ENCODE peak calls at places on chromosome 2, in six cellular contexts. V is GM12865; B is brain microvascular endothelial cell; O is HT-29; W is PC-9; Y is stimulated activated CD4-positive, alpha-beta T cell treated with anti-CD3 and anti-CD28 coated beads, TNF-alpha, amount 100 ng/mL, for 48 hours. M is an unnamed sample.

GRCh38 chr2:48545244-48545643 is 15.3 kb downstream of the STON1 start:
- DNase-seq in V (no peak), B (no peak), O (no peak), W (no peak), Y (no peak), M (no peak)

GRCh38 chr2:152715854-152716428 is 1.3 kb downstream of the PRPF40A start:
- DNase-seq in V (peak), B (peak), O (peak), W (peak), Y (no peak), M (peak)

GRCh38 chr2:221710744-221711143 is 138.6 kb upstream of the EPHA4 start:
- DNase-seq in V (no peak), B (no peak), O (no peak), W (no peak), Y (no peak), M (no peak)

GRCh38 chr2:58973831-58974281 is 732.7 kb upstream of the FANCL start:
- DNase-seq in V (no peak), B (no peak), O (no peak), W (no peak), Y (no peak), M (no peak)

GRCh38 chr2:215397632-215398341 is 38.1 kb downstream of the FN1 start:
- DNase-seq in V (no peak), B (peak), O (no peak), W (no peak), Y (no peak), M (peak)

GRCh38 chr2:227447606-227448005 is 24.4 kb upstream of the AGFG1 start:
- DNase-seq in V (no peak), B (peak), O (no peak), W (no peak), Y (no peak), M (peak)

GRCh38 chr2:191593622-191594416 is 84.1 kb upstream of the NABP1 start:
- DNase-seq in V (no peak), B (no peak), O (peak), W (peak), Y (no peak), M (no peak)

GRCh38 chr2:11556101-11556806 is 22.4 kb downstream of the GREB1 start:
- DNase-seq in V (no peak), B (no peak), O (no peak), W (no peak), Y (no peak), M (no peak)

GRCh38 chr2:220219371-220219770 is 591.9 kb downstream of the SLC4A3 start:
- DNase-seq in V (no peak), B (no peak), O (peak), W (peak), Y (no peak), M (no peak)

GRCh38 chr2:8481463-8482009 is 200.3 kb upstream of the ID2 start:
- DNase-seq in V (peak), B (no peak), O (no peak), W (no peak), Y (no peak), M (no peak)

GRCh38 chr2:25369876-25370275 is 28.2 kb upstream of the DNMT3A start:
- DNase-seq in V (no peak), B (no peak), O (no peak), W (no peak), Y (no peak), M (no peak)

GRCh38 chr2:85723707-85724360 is 29.7 kb downstream of the GNLY start:
- DNase-seq in V (no peak), B (no peak), O (no peak), W (no peak), Y (no peak), M (peak)

GRCh38 chr2:75619992-75620740 is 26.4 kb upstream of the MRPL19 start:
- DNase-seq in V (no peak), B (no peak), O (no peak), W (no peak), Y (no peak), M (no peak)